ENCODE peak calls at places on chromosomes 3 and 15, in eight cellular contexts. O is hepatocyte, T is lower leg skin, R is NB4, U is GM13977, Z is thoracic aorta, X is fibroblast of mammary gland, B is psoas muscle. Y is an unnamed sample.

GRCh38 chr3:27081566-27081965 is 287.6 kb downstream of the NEK10 start:
- DNase-seq in B (no peak), T (no peak), O (no peak), U (no peak), Z (no peak), R (no peak), X (no peak), Y (no peak)

GRCh38 chr3:113261996-113262665 is 50.8 kb downstream of the BOC start:
- DNase-seq in Z (no peak), O (no peak), U (no peak), X (peak), T (peak), B (no peak), R (no peak), Y (no peak)

GRCh38 chr3:122793568-122794416 is at the start of gene HSPBAP1:
- DNase-seq in Z (peak), X (peak), T (peak), R (peak), O (peak), U (peak), B (peak), Y (peak)

GRCh38 chr15:38688761-38689160 is 124.1 kb upstream of the RASGRP1 start:
- DNase-seq in Z (no peak), T (no peak), X (no peak), U (no peak), R (no peak), B (no peak), O (no peak), Y (no peak)

GRCh38 chr15:89138999-89139612 is 50.9 kb downstream of the ABHD2 start:
- DNase-seq in X (peak), O (no peak), B (no peak), U (no peak), Z (no peak), R (no peak), T (no peak), Y (no peak)

GRCh38 chr3:54706783-54707182 is 221.1 kb downstream of the LRTM1 start:
- DNase-seq in Z (no peak), U (no peak), B (no peak), T (no peak), R (no peak), O (no peak), X (no peak), Y (no peak)

GRCh38 chr15:25565470-25566264 is 126.8 kb upstream of the UBE3A start:
- DNase-seq in R (no peak), O (no peak), B (peak), T (no peak), X (no peak), Z (no peak), U (no peak), Y (no peak)

GRCh38 chr3:2856793-2857135 is 253.4 kb downstream of the IL5RA start:
- DNase-seq in R (no peak), U (no peak), X (no peak), T (no peak), B (no peak), Z (no peak), O (no peak), Y (no peak)

GRCh38 chr15:91553455-91553854 is 300.1 kb upstream of the SLCO3A1 start:
- DNase-seq in X (no peak), O (no peak), T (no peak), Z (no peak), B (no peak), U (no peak), R (no peak), Y (no peak)

GRCh38 chr15:73244333-73244732 is 124.4 kb downstream of the HCN4 start:
- DNase-seq in X (no peak), B (no peak), R (peak), U (peak), T (no peak), O (peak), Z (no peak), Y (no peak)

GRCh38 chr15:66101715-66102395 is 151.7 kb downstream of the MEGF11 start:
- DNase-seq in O (no peak), B (no peak), X (no peak), R (no peak), U (no peak), T (no peak), Z (no peak), Y (no peak)

GRCh38 chr3:194328080-194328571 is 23.0 kb downstream of the CPN2 start:
- DNase-seq in B (no peak), O (no peak), T (no peak), R (peak), X (peak), U (peak), Z (no peak), Y (no peak)

GRCh38 chr3:122921791-122922651 is 105.5 kb downstream of the SEMA5B start:
- DNase-seq in U (peak), T (no peak), R (peak), Z (no peak), O (peak), B (no peak), X (no peak), Y (no peak)

GRCh38 chr3:124558898-124559649 is 171.2 kb upstream of the UMPS start:
- DNase-seq in B (peak), T (peak), O (peak), R (no peak), Z (peak), U (no peak), X (peak), Y (peak)

GRCh38 chr3:22117751-22118346 is 366.8 kb upstream of the ZNF385D start:
- DNase-seq in B (no peak), O (peak), X (peak), Z (no peak), T (no peak), R (peak), U (no peak), Y (no peak)

GRCh38 chr3:13821156-13821555 is 58.7 kb downstream of the WNT7A start:
- DNase-seq in R (no peak), O (no peak), U (no peak), X (no peak), Z (no peak), B (no peak), T (no peak), Y (no peak)

GRCh38 chr3:13539285-13539625 is 9.7 kb upstream of the FBLN2 start:
- DNase-seq in B (no peak), Z (no peak), O (no peak), X (peak), U (no peak), T (no peak), R (no peak), Y (no peak)

GRCh38 chr3:142035308-142035922 is 113.9 kb downstream of the TFDP2 start:
- DNase-seq in X (no peak), R (no peak), U (no peak), T (no peak), Z (no peak), O (no peak), B (no peak), Y (no peak)

GRCh38 chr3:60588806-60589205 is 662.4 kb downstream of the FHIT start:
- DNase-seq in R (no peak), X (peak), T (no peak), U (no peak), O (no peak), Z (no peak), B (no peak), Y (no peak)

GRCh38 chr3:196080997-196081833 is 675 bp downstream of the TFRC start:
- DNase-seq in Z (no peak), R (peak), T (peak), O (peak), X (peak), B (peak), U (peak), Y (no peak)

GRCh38 chr15:34132881-34133280 is 31.0 kb downstream of the PGBD4 start:
- DNase-seq in T (no peak), O (no peak), X (no peak), B (no peak), U (no peak), R (no peak), Z (no peak), Y (no peak)

GRCh38 chr3:67335813-67336212 is 318.6 kb downstream of the SUCLG2 start:
- DNase-seq in U (no peak), R (no peak), B (no peak), Z (no peak), O (no peak), X (no peak), T (no peak), Y (no peak)

GRCh38 chr15:31098953-31099740 is 2.4 kb downstream of the TRPM1 start:
- DNase-seq in T (no peak), Z (no peak), B (no peak), R (peak), U (peak), O (no peak), X (no peak), Y (no peak)
- TF ChIP-seq CTCF in T (no peak), Z (no peak), B (no peak), R (no peak), U (peak), O (no peak), X (no peak), Y (no peak)

DNA sequence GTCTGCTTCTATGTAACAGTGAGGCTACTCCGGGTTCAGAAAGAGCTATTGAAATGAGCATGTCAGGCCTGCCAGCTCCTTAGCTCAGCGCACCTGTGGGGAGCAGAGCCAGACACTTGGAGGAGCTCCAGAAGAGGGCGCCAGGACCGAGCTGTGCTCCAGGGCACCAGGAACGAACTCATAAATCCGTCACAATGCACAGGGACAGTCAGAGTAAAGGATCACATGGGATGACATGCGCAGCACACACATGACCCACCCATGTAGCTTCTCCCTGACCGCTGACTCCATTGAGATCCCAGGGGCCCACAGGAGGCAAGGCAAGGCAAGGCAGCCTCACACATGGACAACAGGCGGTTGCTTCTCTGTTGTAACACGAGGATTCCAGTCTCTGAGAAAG is 26.0 kb upstream of the GNB5 start:
- DNase-seq in U (no peak), Z (no peak), T (no peak), R (peak), X (no peak), O (no peak), B (no peak), Y (no peak)
- TF ChIP-seq CTCF in U (peak), Z (no peak), T (no peak), R (peak), X (no peak), O (no peak), B (no peak), Y (no peak)

DNA sequence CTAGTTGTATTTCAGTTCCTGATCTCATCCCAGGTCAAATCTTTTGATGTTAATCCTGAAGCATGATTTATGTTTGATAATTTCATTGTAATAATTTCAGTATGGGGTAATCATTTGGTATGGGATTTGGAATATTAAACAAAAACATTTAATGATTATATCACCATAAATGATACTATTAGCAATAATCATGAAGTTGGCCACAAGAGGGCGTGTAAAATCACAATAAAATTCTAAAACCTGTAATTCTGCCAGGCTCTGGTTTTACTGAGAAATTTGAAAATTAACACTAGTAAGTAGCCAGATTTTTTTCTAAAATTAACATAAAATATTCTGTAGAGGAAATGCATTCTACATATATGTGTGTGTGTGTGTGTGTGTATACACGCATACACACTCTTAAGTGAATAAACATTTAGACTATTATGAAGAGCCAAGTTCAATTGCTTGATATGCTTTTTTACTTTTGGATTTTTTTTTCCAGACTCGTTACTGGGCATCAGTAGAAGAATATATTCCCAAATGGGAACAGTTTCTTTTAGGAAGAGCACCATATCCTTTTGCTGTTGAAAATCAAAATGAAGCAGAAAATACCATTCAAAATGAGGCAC is 40.5 kb downstream of the FEZF2 start:
- DNase-seq in O (peak), R (peak), T (no peak), Z (no peak), B (no peak), U (no peak), X (peak), Y (no peak)
- TF ChIP-seq CTCF in O (peak), R (peak), T (no peak), Z (peak), B (peak), U (peak), X (peak), Y (no peak)

GRCh38 chr3:152123457-152123856 is 145.3 kb upstream of the MBNL1 start:
- DNase-seq in X (no peak), Z (no peak), R (no peak), B (no peak), U (no peak), T (no peak), O (no peak), Y (no peak)
- TF ChIP-seq CTCF in X (peak), Z (no peak), R (no peak), B (no peak), U (no peak), T (no peak), O (no peak), Y (no peak)